ENCODE peak calls at places on chromosomes 1 and 21, in seven cellular contexts. Y, O, I, H, C, N and Q are unnamed samples.
A peak's percentile ranks its signal among the peaks of the same experiment; 100 is the strongest.

GRCh38 chr1:54220004-54220811 is 20.2 kb downstream of the MRPL37 start:
- DNase-seq in Y (no peak), O (peak; percentile 66), I (peak; percentile 65), H (no peak), C (peak; percentile 80), N (peak; percentile 83), Q (peak; percentile 40)

GRCh38 chr21:35658242-35658641 is 402.1 kb downstream of the SETD4 start:
- DNase-seq in Y (no peak), O (no peak), I (no peak), H (no peak), C (no peak), N (no peak), Q (peak; percentile 96)

GRCh38 chr1:156726549-156727226 is 1.6 kb upstream of the METTL25B start:
- DNase-seq in Y (no peak), O (no peak), I (no peak), H (no peak), C (peak; percentile 61), N (no peak), Q (peak; percentile 60)

GRCh38 chr1:72397786-72398185 is 115.4 kb upstream of the NEGR1 start:
- DNase-seq in Y (no peak), O (no peak), I (no peak), H (no peak), C (no peak), N (no peak), Q (peak; percentile 87)

GRCh38 chr1:65235867-65236805 is 73.2 kb upstream of the DNAJC6 start:
- DNase-seq in Y (no peak), O (no peak), I (no peak), H (no peak), C (no peak), N (no peak), Q (peak; percentile 48)

GRCh38 chr1:215567491-215568286 is 585 bp downstream of the KCTD3 start:
- DNase-seq in Y (no peak), O (peak; percentile 93), I (peak; percentile 30), H (no peak), C (peak; percentile 73), N (peak; percentile 68), Q (peak; percentile 65)

GRCh38 chr21:45502600-45502999 is 39.6 kb downstream of the SLC19A1 start:
- DNase-seq in Y (no peak), O (no peak), I (no peak), H (no peak), C (no peak), N (peak; percentile 51), Q (no peak)

GRCh38 chr1:7589080-7589735 is 181.9 kb upstream of the VAMP3 start:
- DNase-seq in Y (no peak), O (no peak), I (no peak), H (no peak), C (no peak), N (no peak), Q (no peak)

GRCh38 chr1:42852608-42852980 is 6.2 kb downstream of the ZNF691 start:
- DNase-seq in Y (no peak), O (no peak), I (no peak), H (no peak), C (no peak), N (no peak), Q (no peak)

GRCh38 chr1:56525463-56526155 is 53.8 kb downstream of the PLPP3 start:
- DNase-seq in Y (no peak), O (no peak), I (peak; percentile 17), H (no peak), C (no peak), N (no peak), Q (no peak)

GRCh38 chr1:11701981-11702803 is 10.7 kb downstream of the DRAXIN start:
- DNase-seq in Y (no peak), O (no peak), I (no peak), H (no peak), C (no peak), N (no peak), Q (no peak)

GRCh38 chr1:62198781-62199125 is 4.1 kb downstream of the L1TD1 start:
- DNase-seq in Y (no peak), O (no peak), I (no peak), H (no peak), C (peak; percentile 32), N (no peak), Q (no peak)

GRCh38 chr21:16084776-16085364 is 355.1 kb downstream of the USP25 start:
- DNase-seq in Y (peak; percentile 16), O (no peak), I (peak; percentile 46), H (no peak), C (peak; percentile 23), N (peak; percentile 75), Q (peak; percentile 79)

GRCh38 chr1:47786301-47786700 is 210.9 kb downstream of the TRABD2B start:
- DNase-seq in Y (no peak), O (no peak), I (no peak), H (no peak), C (no peak), N (no peak), Q (no peak)

GRCh38 chr1:178566187-178566586 is 53.3 kb downstream of the TEX35 start:
- DNase-seq in Y (no peak), O (no peak), I (no peak), H (peak; percentile 19), C (no peak), N (no peak), Q (no peak)

GRCh38 chr1:3405491-3405890 is 49.0 kb upstream of the ARHGEF16 start:
- DNase-seq in Y (no peak), O (peak; percentile 77), I (no peak), H (no peak), C (no peak), N (no peak), Q (no peak)

GRCh38 chr1:210310562-210310961 is 18.1 kb upstream of the HHAT start:
- DNase-seq in Y (no peak), O (no peak), I (no peak), H (no peak), C (no peak), N (no peak), Q (no peak)

GRCh38 chr1:14083706-14084105 is 383.7 kb downstream of the PRDM2 start:
- DNase-seq in Y (no peak), O (no peak), I (no peak), H (peak; percentile 2), C (no peak), N (no peak), Q (no peak)

GRCh38 chr1:12548279-12549105 is 69.5 kb downstream of the DHRS3 start:
- DNase-seq in Y (no peak), O (peak; percentile 74), I (no peak), H (no peak), C (no peak), N (peak; percentile 67), Q (no peak)

GRCh38 chr1:67908260-67908936 is 75.1 kb upstream of the GNG12 start:
- DNase-seq in Y (no peak), O (no peak), I (no peak), H (no peak), C (no peak), N (no peak), Q (no peak)

GRCh38 chr1:3306583-3307285 is 147.7 kb upstream of the ARHGEF16 start:
- DNase-seq in Y (no peak), O (no peak), I (no peak), H (no peak), C (no peak), N (no peak), Q (peak; percentile 81)

GRCh38 chr21:34794686-34795085 is 125.9 kb downstream of the CLIC6 start:
- DNase-seq in Y (no peak), O (no peak), I (no peak), H (no peak), C (no peak), N (no peak), Q (no peak)

GRCh38 chr1:48202030-48202752 is 20.3 kb upstream of the SLC5A9 start:
- DNase-seq in Y (no peak), O (no peak), I (peak; percentile 42), H (peak; percentile 86), C (peak; percentile 73), N (peak; percentile 80), Q (peak; percentile 96)

GRCh38 chr1:205066221-205066818 is 17.9 kb downstream of the TMEM81 start:
- DNase-seq in Y (no peak), O (no peak), I (no peak), H (no peak), C (no peak), N (peak; percentile 56), Q (no peak)

GRCh38 chr1:55310517-55310927 is 95.4 kb upstream of the USP24 start:
- DNase-seq in Y (peak; percentile 12), O (no peak), I (no peak), H (no peak), C (no peak), N (no peak), Q (peak; percentile 99)

GRCh38 chr1:34929853-34930701 is 627 bp upstream of the DLGAP3 start:
- DNase-seq in Y (no peak), O (peak; percentile 77), I (no peak), H (no peak), C (peak; percentile 13), N (no peak), Q (no peak)
- TF ChIP-seq CTCF in Y (no peak), O (no peak), I (no peak), H (no peak), C (no peak), N (no peak), Q (no peak)

GRCh38 chr1:44294588-44295007 is 60.5 kb downstream of the ERI3 start:
- DNase-seq in Y (no peak), O (no peak), I (no peak), H (no peak), C (peak; percentile 34), N (no peak), Q (peak; percentile 75)
- TF ChIP-seq CTCF in Y (no peak), O (peak; percentile 9), I (peak; percentile 26), H (peak; percentile 14), C (no peak), N (peak; percentile 20), Q (peak; percentile 40)

DNA sequence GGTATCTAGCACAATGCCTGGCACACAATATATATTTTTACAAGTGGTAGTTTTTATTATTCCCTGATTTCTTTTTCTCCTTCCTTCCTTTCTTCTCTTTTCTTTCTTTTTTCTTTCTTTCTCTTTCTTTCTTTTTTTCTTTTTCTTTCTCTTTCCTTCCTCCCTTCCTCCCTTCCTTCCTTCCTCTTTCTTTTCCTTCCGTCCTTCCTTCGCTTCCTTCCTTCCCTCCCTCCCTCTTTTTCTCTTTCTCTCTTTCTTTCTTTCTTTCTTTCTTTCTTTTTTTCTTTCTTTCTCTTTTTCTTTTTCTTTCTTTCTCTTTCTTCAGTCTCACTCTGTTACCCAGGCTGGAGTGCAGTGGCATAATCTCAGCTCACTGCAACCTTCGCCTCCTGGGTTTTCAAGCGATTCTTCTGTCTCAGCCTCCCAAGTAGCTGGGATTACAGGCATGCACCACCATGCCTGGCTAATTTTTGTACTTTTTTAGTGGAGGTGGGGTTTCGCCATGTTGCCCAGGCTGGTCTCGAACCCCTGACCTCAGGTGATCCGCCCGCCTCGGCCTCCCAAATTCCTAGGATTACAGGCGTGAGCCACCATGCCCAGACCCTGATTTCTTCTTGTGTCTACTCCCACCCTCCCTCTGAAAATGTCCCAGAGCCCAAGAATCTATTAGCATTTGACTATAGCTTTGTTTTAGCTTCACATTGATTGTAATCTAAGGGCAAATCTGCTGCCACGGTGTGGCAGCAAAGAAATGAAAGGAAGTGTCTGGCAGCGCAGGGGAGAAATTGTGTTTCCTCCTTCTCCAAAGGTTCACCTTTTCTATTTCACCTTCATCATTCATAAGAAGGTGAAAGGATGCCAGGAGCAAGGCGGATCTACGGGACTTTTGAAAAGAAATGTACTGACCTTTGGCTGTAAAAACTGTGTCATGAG is 19.9 kb upstream of the ABCB10 start:
- DNase-seq in Y (no peak), O (no peak), I (no peak), H (no peak), C (no peak), N (no peak), Q (no peak)
- TF ChIP-seq CTCF in Y (no peak), O (no peak), I (no peak), H (no peak), C (no peak), N (peak; percentile 20), Q (no peak)

GRCh38 chr21:32414579-32415358 is 2.3 kb downstream of the EVA1C start:
- DNase-seq in Y (no peak), O (no peak), I (no peak), H (no peak), C (no peak), N (no peak), Q (peak; percentile 67)
- TF ChIP-seq CTCF in Y (peak; percentile 21), O (no peak), I (peak; percentile 44), H (peak; percentile 67), C (no peak), N (peak; percentile 7), Q (peak; percentile 53)